ENCODE peak calls at places on chromosomes 16 and 17, in nine cellular contexts. One of them, this sample, is unnamed.

GRCh38 chr17:77233635-77234334 is 93.0 kb downstream of the SEC14L1 start:
- DNase-seq in NCI-H1092: no peak
- DNase-seq in AG08395: no peak
- DNase-seq in CD8-positive, alpha-beta memory T cell: no peak
- DNase-seq in psoas muscle: no peak
- DNase-seq in CD4-positive, alpha-beta T cell: no peak
- DNase-seq in stomach: peak; percentile 55
- DNase-seq in stimulated activated naive CD8-positive, alpha-beta T cell treated with anti-CD3 and anti-CD28 coated beads, Interleukin-15, amount 100 ng/mL, for 72 hours: no peak
- DNase-seq in NCI-H510A treated with DMSO at 0.1 percent for 48 hours: no peak
- DNase-seq in this sample: peak; percentile 89

GRCh38 chr16:76940251-76940650 is 250.7 kb upstream of the MON1B start:
- DNase-seq in NCI-H1092: no peak
- DNase-seq in AG08395: no peak
- DNase-seq in CD8-positive, alpha-beta memory T cell: no peak
- DNase-seq in psoas muscle: no peak
- DNase-seq in CD4-positive, alpha-beta T cell: no peak
- DNase-seq in stomach: no peak
- DNase-seq in stimulated activated naive CD8-positive, alpha-beta T cell treated with anti-CD3 and anti-CD28 coated beads, Interleukin-15, amount 100 ng/mL, for 72 hours: no peak
- DNase-seq in NCI-H510A treated with DMSO at 0.1 percent for 48 hours: no peak
- DNase-seq in this sample: no peak

GRCh38 chr17:17750881-17751280 is 69.6 kb downstream of the RAI1 start:
- DNase-seq in NCI-H1092: no peak
- DNase-seq in AG08395: no peak
- DNase-seq in CD8-positive, alpha-beta memory T cell: peak; percentile 65
- DNase-seq in psoas muscle: no peak
- DNase-seq in CD4-positive, alpha-beta T cell: peak; percentile 19
- DNase-seq in stomach: no peak
- DNase-seq in stimulated activated naive CD8-positive, alpha-beta T cell treated with anti-CD3 and anti-CD28 coated beads, Interleukin-15, amount 100 ng/mL, for 72 hours: peak; percentile 72
- DNase-seq in NCI-H510A treated with DMSO at 0.1 percent for 48 hours: peak; percentile 74
- DNase-seq in this sample: no peak

GRCh38 chr17:82866521-82867214 is 26.8 kb upstream of the ZNF750 start:
- DNase-seq in NCI-H1092: peak; percentile 26
- DNase-seq in AG08395: peak; percentile 90
- DNase-seq in CD8-positive, alpha-beta memory T cell: no peak
- DNase-seq in psoas muscle: peak; percentile 77
- DNase-seq in CD4-positive, alpha-beta T cell: no peak
- DNase-seq in stomach: no peak
- DNase-seq in stimulated activated naive CD8-positive, alpha-beta T cell treated with anti-CD3 and anti-CD28 coated beads, Interleukin-15, amount 100 ng/mL, for 72 hours: no peak
- DNase-seq in NCI-H510A treated with DMSO at 0.1 percent for 48 hours: peak; percentile 54
- DNase-seq in this sample: peak; percentile 76

GRCh38 chr16:51051671-51052070 is 99.4 kb downstream of the SALL1 start:
- DNase-seq in NCI-H1092: no peak
- DNase-seq in AG08395: no peak
- DNase-seq in CD8-positive, alpha-beta memory T cell: no peak
- DNase-seq in psoas muscle: no peak
- DNase-seq in CD4-positive, alpha-beta T cell: no peak
- DNase-seq in stomach: no peak
- DNase-seq in stimulated activated naive CD8-positive, alpha-beta T cell treated with anti-CD3 and anti-CD28 coated beads, Interleukin-15, amount 100 ng/mL, for 72 hours: no peak
- DNase-seq in NCI-H510A treated with DMSO at 0.1 percent for 48 hours: no peak
- DNase-seq in this sample: no peak

GRCh38 chr17:48646183-48647102 is 20.3 kb upstream of the HOXB9 start:
- DNase-seq in NCI-H1092: no peak
- DNase-seq in AG08395: no peak
- DNase-seq in CD8-positive, alpha-beta memory T cell: peak; percentile 19
- DNase-seq in psoas muscle: no peak
- DNase-seq in CD4-positive, alpha-beta T cell: no peak
- DNase-seq in stomach: no peak
- DNase-seq in stimulated activated naive CD8-positive, alpha-beta T cell treated with anti-CD3 and anti-CD28 coated beads, Interleukin-15, amount 100 ng/mL, for 72 hours: peak; percentile 27
- DNase-seq in NCI-H510A treated with DMSO at 0.1 percent for 48 hours: peak; percentile 81
- DNase-seq in this sample: no peak

GRCh38 chr16:68490829-68491575 is 42.7 kb upstream of the SMPD3 start:
- DNase-seq in NCI-H1092: no peak
- DNase-seq in AG08395: peak; percentile 67
- DNase-seq in CD8-positive, alpha-beta memory T cell: no peak
- DNase-seq in psoas muscle: no peak
- DNase-seq in CD4-positive, alpha-beta T cell: no peak
- DNase-seq in stomach: peak; percentile 90
- DNase-seq in stimulated activated naive CD8-positive, alpha-beta T cell treated with anti-CD3 and anti-CD28 coated beads, Interleukin-15, amount 100 ng/mL, for 72 hours: no peak
- DNase-seq in NCI-H510A treated with DMSO at 0.1 percent for 48 hours: peak; percentile 17
- DNase-seq in this sample: peak; percentile 93

GRCh38 chr17:10699861-10700260 is 2.5 kb downstream of the ADPRM start:
- DNase-seq in NCI-H1092: no peak
- DNase-seq in AG08395: no peak
- DNase-seq in CD8-positive, alpha-beta memory T cell: peak; percentile 74
- DNase-seq in psoas muscle: no peak
- DNase-seq in CD4-positive, alpha-beta T cell: peak; percentile 33
- DNase-seq in stomach: no peak
- DNase-seq in stimulated activated naive CD8-positive, alpha-beta T cell treated with anti-CD3 and anti-CD28 coated beads, Interleukin-15, amount 100 ng/mL, for 72 hours: peak; percentile 19
- DNase-seq in NCI-H510A treated with DMSO at 0.1 percent for 48 hours: no peak
- DNase-seq in this sample: no peak

GRCh38 chr16:29784901-29785500 is 5.5 kb upstream of the KIF22 start:
- DNase-seq in NCI-H1092: no peak
- DNase-seq in AG08395: peak; percentile 82
- DNase-seq in CD8-positive, alpha-beta memory T cell: peak; percentile 72
- DNase-seq in psoas muscle: peak; percentile 88
- DNase-seq in CD4-positive, alpha-beta T cell: peak; percentile 73
- DNase-seq in stomach: peak; percentile 67
- DNase-seq in stimulated activated naive CD8-positive, alpha-beta T cell treated with anti-CD3 and anti-CD28 coated beads, Interleukin-15, amount 100 ng/mL, for 72 hours: peak; percentile 72
- DNase-seq in NCI-H510A treated with DMSO at 0.1 percent for 48 hours: no peak
- DNase-seq in this sample: no peak

GRCh38 chr17:14886200-14886739 is 378.9 kb downstream of the PMP22 start:
- DNase-seq in NCI-H1092: no peak
- DNase-seq in AG08395: no peak
- DNase-seq in CD8-positive, alpha-beta memory T cell: no peak
- DNase-seq in psoas muscle: no peak
- DNase-seq in CD4-positive, alpha-beta T cell: no peak
- DNase-seq in stomach: no peak
- DNase-seq in stimulated activated naive CD8-positive, alpha-beta T cell treated with anti-CD3 and anti-CD28 coated beads, Interleukin-15, amount 100 ng/mL, for 72 hours: no peak
- DNase-seq in NCI-H510A treated with DMSO at 0.1 percent for 48 hours: no peak
- DNase-seq in this sample: peak; percentile 14

This sample was measured in A172.